ENCODE peak calls at places on chromosome 5, in six cellular contexts. Q is naive thymus-derived CD8-positive, alpha-beta T cell; A is psoas muscle; G is stimulated activated CD8-positive, alpha-beta memory T cell treated with anti-CD3 and anti-CD28 coated beads, Interleukin-7, amount 100 ng/mL, for 24 hours; H is effector memory CD4-positive, alpha-beta T cell; E is nucleus accumbens. C is an unnamed sample.

GRCh38 chr5:37695651-37696050 is 144.2 kb downstream of the GDNF start:
- DNase-seq in Q (no peak), A (no peak), E (no peak), G (no peak), H (no peak), C (no peak)

GRCh38 chr5:83096660-83097334 is 19.4 kb downstream of the XRCC4 start:
- DNase-seq in G (no peak), E (no peak), H (no peak), Q (no peak), A (no peak), C (no peak)

GRCh38 chr5:39063037-39063436 is 11.2 kb downstream of the RICTOR start:
- DNase-seq in Q (no peak), H (no peak), E (no peak), G (no peak), A (no peak), C (no peak)

GRCh38 chr5:33558489-33558888 is 117.7 kb downstream of the TARS1 start:
- DNase-seq in Q (no peak), A (no peak), E (no peak), G (no peak), H (no peak), C (no peak)

GRCh38 chr5:140329739-140330481 is 16.5 kb downstream of the HBEGF start:
- DNase-seq in H (no peak), G (no peak), E (no peak), A (no peak), Q (no peak), C (no peak)

GRCh38 chr5:94558028-94558427 is 60.4 kb downstream of the KIAA0825 start:
- DNase-seq in E (no peak), Q (no peak), H (no peak), A (no peak), G (no peak), C (no peak)

GRCh38 chr5:52987711-52988329 is 1.3 kb upstream of the ITGA2 start:
- DNase-seq in Q (no peak), H (no peak), E (no peak), A (no peak), G (no peak), C (no peak)

GRCh38 chr5:1656271-1656975 is 132.7 kb upstream of the LPCAT1 start:
- DNase-seq in Q (no peak), H (no peak), A (no peak), G (no peak), E (no peak), C (no peak)

GRCh38 chr5:56066931-56067450 is 72.2 kb upstream of the IL6ST start:
- DNase-seq in H (no peak), E (no peak), G (no peak), Q (no peak), A (no peak), C (no peak)

GRCh38 chr5:2017540-2018389 is 135.0 kb upstream of the IRX4 start:
- DNase-seq in H (peak), G (no peak), A (no peak), Q (peak), E (no peak), C (no peak)

GRCh38 chr5:39800202-39800601 is 375.4 kb upstream of the DAB2 start:
- DNase-seq in Q (no peak), E (no peak), H (no peak), A (no peak), G (no peak), C (no peak)

GRCh38 chr5:158789441-158789840 is 310.3 kb downstream of the EBF1 start:
- DNase-seq in Q (no peak), E (no peak), A (no peak), H (no peak), G (no peak), C (no peak)

GRCh38 chr5:392431-392988 is 50.5 kb upstream of the EXOC3 start:
- DNase-seq in E (no peak), Q (peak), G (peak), H (peak), A (no peak), C (peak)

C was measured in Right ventricle myocardium inferior.